ENCODE peak calls at places on chromosome 10, in nine cellular contexts. B, W, X, L, V, J, C, U and D are unnamed samples.

GRCh38 chr10:124145109-124145860 is 51.9 kb upstream of the CHST15 start:
- DNase-seq in C (no peak), U (no peak), B (no peak), L (no peak), W (no peak), V (no peak), X (no peak), J (no peak), D (no peak)

GRCh38 chr10:3023892-3024291 is 43.5 kb upstream of the PFKP start:
- DNase-seq in X (no peak), J (no peak), W (no peak), B (no peak), C (no peak), U (no peak), L (no peak), V (no peak), D (no peak)

GRCh38 chr10:13143761-13144160 is 17.6 kb upstream of the MCM10 start:
- DNase-seq in C (no peak), X (no peak), V (no peak), L (no peak), U (no peak), J (no peak), B (no peak), W (peak), D (no peak)

GRCh38 chr10:29838529-29838928 is 203.8 kb upstream of the SVIL start:
- DNase-seq in L (no peak), V (no peak), J (no peak), C (no peak), W (no peak), X (no peak), B (no peak), U (no peak), D (no peak)

GRCh38 chr10:51422311-51423120 is 276.9 kb downstream of the CSTF2T start:
- DNase-seq in X (peak), V (no peak), L (peak), B (no peak), C (peak), J (no peak), W (peak), U (peak), D (peak)

GRCh38 chr10:102133373-102134195 is 744 bp downstream of the PPRC1 start:
- DNase-seq in J (peak), U (no peak), B (peak), C (peak), L (no peak), X (peak), V (no peak), W (peak), D (no peak)

GRCh38 chr10:29734980-29735627 is 100.3 kb upstream of the SVIL start:
- DNase-seq in C (peak), V (peak), X (peak), W (peak), L (peak), U (no peak), B (peak), J (peak), D (peak)

GRCh38 chr10:14459670-14460069 is 128.9 kb upstream of the FRMD4A start:
- DNase-seq in U (no peak), W (peak), J (no peak), X (no peak), L (no peak), V (no peak), C (no peak), B (no peak), D (no peak)

GRCh38 chr10:35000936-35001335 is 89.2 kb downstream of the CUL2 start:
- DNase-seq in B (no peak), W (no peak), X (no peak), V (no peak), L (no peak), C (no peak), J (no peak), U (no peak), D (no peak)

GRCh38 chr10:4771554-4772201 is 54.3 kb upstream of the AKR1E2 start:
- DNase-seq in L (no peak), W (peak), C (no peak), B (no peak), J (no peak), X (no peak), U (peak), V (no peak), D (no peak)

GRCh38 chr10:120543291-120543690 is 86.3 kb downstream of the PLPP4 start:
- DNase-seq in J (no peak), W (no peak), U (no peak), L (no peak), X (no peak), C (no peak), V (no peak), B (no peak), D (no peak)

GRCh38 chr10:86730227-86730626 is 26.2 kb upstream of the BMPR1A start:
- DNase-seq in V (no peak), W (peak), C (no peak), U (no peak), J (no peak), X (no peak), L (no peak), B (no peak), D (no peak)

GRCh38 chr10:14532473-14533251 is 201.9 kb upstream of the FRMD4A start:
- DNase-seq in B (no peak), V (no peak), U (no peak), X (no peak), C (no peak), L (no peak), J (no peak), W (no peak), D (peak)

GRCh38 chr10:4217653-4218052 is 432.6 kb upstream of the KLF6 start:
- DNase-seq in J (no peak), B (no peak), L (no peak), U (no peak), W (no peak), C (no peak), V (no peak), X (no peak), D (peak)

GRCh38 chr10:10320981-10321380 is 696.7 kb upstream of the CELF2 start:
- DNase-seq in J (no peak), U (no peak), X (no peak), W (peak), C (no peak), L (no peak), B (no peak), V (no peak), D (no peak)

GRCh38 chr10:103919648-103920025 is 1.7 kb upstream of the STN1 start:
- DNase-seq in C (no peak), U (no peak), J (no peak), L (no peak), V (no peak), X (no peak), W (no peak), B (no peak), D (no peak)

GRCh38 chr10:119496282-119496681 is 46.2 kb downstream of the RGS10 start:
- DNase-seq in X (no peak), V (no peak), U (no peak), W (no peak), B (peak), C (no peak), L (no peak), J (no peak), D (no peak)